ENCODE peak calls at places on chromosomes 4 and X, in seven cellular contexts. One of them, this sample, is unnamed. For H3K9me3, the result is how much of the 10 kb centered on the place peaks cover.

GRCh38 chrX:117936162-117936561 is 180.4 kb downstream of the KLHL13 start:
- DNase-seq in upper lobe of right lung: no peak
- DNase-seq in psoas muscle: no peak
- DNase-seq in vagina: no peak
- DNase-seq in esophagus muscularis mucosa: no peak
- DNase-seq in uterus: no peak
- DNase-seq in CD8-positive, alpha-beta T cell: no peak
- DNase-seq in this sample: no peak

GRCh38 chrX:22395372-22395771 is 122.7 kb downstream of the CBLL2 start:
- DNase-seq in upper lobe of right lung: no peak
- DNase-seq in psoas muscle: no peak
- DNase-seq in vagina: no peak
- DNase-seq in esophagus muscularis mucosa: no peak
- DNase-seq in uterus: no peak
- DNase-seq in CD8-positive, alpha-beta T cell: no peak
- DNase-seq in this sample: no peak

GRCh38 chrX:1385824-1386223 is 6.1 kb downstream of the SLC25A6 start:
- DNase-seq in upper lobe of right lung: peak
- DNase-seq in psoas muscle: no peak
- DNase-seq in vagina: no peak
- DNase-seq in esophagus muscularis mucosa: no peak
- DNase-seq in uterus: no peak
- DNase-seq in CD8-positive, alpha-beta T cell: no peak
- DNase-seq in this sample: no peak

GRCh38 chrX:19705196-19705769 is 182.1 kb downstream of the SH3KBP1 start:
- DNase-seq in upper lobe of right lung: no peak
- DNase-seq in psoas muscle: no peak
- DNase-seq in vagina: no peak
- DNase-seq in esophagus muscularis mucosa: no peak
- DNase-seq in uterus: no peak
- DNase-seq in CD8-positive, alpha-beta T cell: no peak
- DNase-seq in this sample: no peak

GRCh38 chr4:15955670-15956069 is 7.3 kb downstream of the FGFBP2 start:
- DNase-seq in upper lobe of right lung: no peak
- DNase-seq in psoas muscle: no peak
- DNase-seq in vagina: no peak
- DNase-seq in esophagus muscularis mucosa: no peak
- DNase-seq in uterus: no peak
- DNase-seq in CD8-positive, alpha-beta T cell: no peak
- DNase-seq in this sample: no peak

GRCh38 chrX:1601768-1602085 is 10.3 kb downstream of the AKAP17A start:
- DNase-seq in upper lobe of right lung: peak
- DNase-seq in psoas muscle: no peak
- DNase-seq in vagina: no peak
- DNase-seq in esophagus muscularis mucosa: no peak
- DNase-seq in uterus: no peak
- DNase-seq in CD8-positive, alpha-beta T cell: no peak
- DNase-seq in this sample: no peak

GRCh38 chr4:120052840-120053239 is 13.8 kb downstream of the MAD2L1 start:
- DNase-seq in upper lobe of right lung: no peak
- DNase-seq in psoas muscle: peak
- DNase-seq in vagina: no peak
- DNase-seq in esophagus muscularis mucosa: no peak
- DNase-seq in uterus: no peak
- DNase-seq in CD8-positive, alpha-beta T cell: no peak
- DNase-seq in this sample: no peak

GRCh38 chr4:5722328-5722727 is 11.3 kb downstream of the EVC start:
- DNase-seq in upper lobe of right lung: no peak
- DNase-seq in psoas muscle: no peak
- DNase-seq in vagina: no peak
- DNase-seq in esophagus muscularis mucosa: no peak
- DNase-seq in uterus: no peak
- DNase-seq in CD8-positive, alpha-beta T cell: no peak
- DNase-seq in this sample: no peak

GRCh38 chr4:177275999-177276398 is 33.7 kb upstream of the NEIL3 start:
- DNase-seq in upper lobe of right lung: no peak
- DNase-seq in psoas muscle: no peak
- DNase-seq in vagina: no peak
- DNase-seq in esophagus muscularis mucosa: no peak
- DNase-seq in uterus: no peak
- DNase-seq in CD8-positive, alpha-beta T cell: no peak
- DNase-seq in this sample: no peak

GRCh38 chr4:102429553-102429952 is 71.6 kb upstream of the NFKB1 start:
- DNase-seq in upper lobe of right lung: no peak
- DNase-seq in psoas muscle: no peak
- DNase-seq in vagina: no peak
- DNase-seq in esophagus muscularis mucosa: no peak
- DNase-seq in uterus: no peak
- DNase-seq in CD8-positive, alpha-beta T cell: no peak
- DNase-seq in this sample: no peak

GRCh38 chr4:179110356-179110755 is 1668.1 kb upstream of the AGA start:
- DNase-seq in upper lobe of right lung: no peak
- DNase-seq in psoas muscle: no peak
- DNase-seq in vagina: no peak
- DNase-seq in esophagus muscularis mucosa: no peak
- DNase-seq in uterus: no peak
- DNase-seq in CD8-positive, alpha-beta T cell: no peak
- DNase-seq in this sample: no peak

GRCh38 chrX:116417214-116417613 is 19.2 kb upstream of the SLC6A14 start:
- DNase-seq in upper lobe of right lung: no peak
- DNase-seq in psoas muscle: no peak
- DNase-seq in vagina: no peak
- DNase-seq in esophagus muscularis mucosa: no peak
- DNase-seq in uterus: no peak
- DNase-seq in CD8-positive, alpha-beta T cell: no peak
- DNase-seq in this sample: no peak

GRCh38 chrX:44062842-44063241 is 89.7 kb upstream of the NDP start:
- DNase-seq in upper lobe of right lung: no peak
- DNase-seq in psoas muscle: no peak
- DNase-seq in vagina: no peak
- DNase-seq in esophagus muscularis mucosa: no peak
- DNase-seq in uterus: no peak
- DNase-seq in CD8-positive, alpha-beta T cell: no peak
- DNase-seq in this sample: no peak

GRCh38 chr4:149279790-149280189 is 535.9 kb downstream of the IQCM start:
- DNase-seq in upper lobe of right lung: no peak
- DNase-seq in psoas muscle: no peak
- DNase-seq in vagina: no peak
- DNase-seq in esophagus muscularis mucosa: no peak
- DNase-seq in uterus: no peak
- DNase-seq in CD8-positive, alpha-beta T cell: no peak
- DNase-seq in this sample: no peak

GRCh38 chr4:146927710-146928109 is 18.0 kb downstream of the TTC29 start:
- DNase-seq in upper lobe of right lung: no peak
- DNase-seq in psoas muscle: no peak
- DNase-seq in vagina: no peak
- DNase-seq in esophagus muscularis mucosa: no peak
- DNase-seq in uterus: no peak
- DNase-seq in CD8-positive, alpha-beta T cell: no peak
- DNase-seq in this sample: no peak

GRCh38 chr4:96383349-96383748 is 543.5 kb downstream of the PDHA2 start:
- DNase-seq in upper lobe of right lung: no peak
- DNase-seq in psoas muscle: no peak
- DNase-seq in vagina: no peak
- DNase-seq in esophagus muscularis mucosa: no peak
- DNase-seq in uterus: no peak
- DNase-seq in CD8-positive, alpha-beta T cell: no peak
- DNase-seq in this sample: no peak

GRCh38 chr4:36414248-36414647 is 132.8 kb downstream of the DTHD1 start:
- DNase-seq in upper lobe of right lung: no peak
- DNase-seq in psoas muscle: no peak
- DNase-seq in vagina: no peak
- DNase-seq in esophagus muscularis mucosa: no peak
- DNase-seq in uterus: no peak
- DNase-seq in CD8-positive, alpha-beta T cell: no peak
- DNase-seq in this sample: no peak

GRCh38 chr4:166128452-166128851 is 255.4 kb downstream of the TLL1 start:
- DNase-seq in upper lobe of right lung: no peak
- DNase-seq in psoas muscle: no peak
- DNase-seq in vagina: no peak
- DNase-seq in esophagus muscularis mucosa: no peak
- DNase-seq in uterus: no peak
- DNase-seq in CD8-positive, alpha-beta T cell: no peak
- DNase-seq in this sample: no peak

GRCh38 chr4:62324215-62324614 is 1124.1 kb downstream of the ADGRL3 start:
- DNase-seq in upper lobe of right lung: no peak
- DNase-seq in psoas muscle: no peak
- DNase-seq in vagina: no peak
- DNase-seq in esophagus muscularis mucosa: no peak
- DNase-seq in uterus: no peak
- DNase-seq in CD8-positive, alpha-beta T cell: no peak
- DNase-seq in this sample: no peak

GRCh38 chrX:82591421-82591820 is 916.7 kb upstream of the POU3F4 start:
- DNase-seq in upper lobe of right lung: no peak
- DNase-seq in psoas muscle: no peak
- DNase-seq in vagina: no peak
- DNase-seq in esophagus muscularis mucosa: no peak
- DNase-seq in uterus: no peak
- DNase-seq in CD8-positive, alpha-beta T cell: no peak
- DNase-seq in this sample: no peak
- H3K9me3 ChIP-seq in upper lobe of right lung: under half
- H3K9me3 ChIP-seq in psoas muscle: under half
- H3K9me3 ChIP-seq in vagina: under half
- H3K9me3 ChIP-seq in esophagus muscularis mucosa: under half
- H3K9me3 ChIP-seq in uterus: under half
- H3K9me3 ChIP-seq in CD8-positive, alpha-beta T cell: under half
- H3K9me3 ChIP-seq in this sample: under half

GRCh38 chrX:45850775-45851433 is 650.2 kb upstream of the DIPK2B start:
- DNase-seq in upper lobe of right lung: peak
- DNase-seq in psoas muscle: peak
- DNase-seq in vagina: no peak
- DNase-seq in esophagus muscularis mucosa: no peak
- DNase-seq in uterus: peak
- DNase-seq in CD8-positive, alpha-beta T cell: peak
- DNase-seq in this sample: peak
- H3K27ac ChIP-seq in upper lobe of right lung: peak
- H3K27ac ChIP-seq in psoas muscle: no peak
- H3K27ac ChIP-seq in vagina: peak
- H3K27ac ChIP-seq in esophagus muscularis mucosa: peak
- H3K27ac ChIP-seq in uterus: peak
- H3K27ac ChIP-seq in CD8-positive, alpha-beta T cell: no peak
- H3K27ac ChIP-seq in this sample: no peak

DNA sequence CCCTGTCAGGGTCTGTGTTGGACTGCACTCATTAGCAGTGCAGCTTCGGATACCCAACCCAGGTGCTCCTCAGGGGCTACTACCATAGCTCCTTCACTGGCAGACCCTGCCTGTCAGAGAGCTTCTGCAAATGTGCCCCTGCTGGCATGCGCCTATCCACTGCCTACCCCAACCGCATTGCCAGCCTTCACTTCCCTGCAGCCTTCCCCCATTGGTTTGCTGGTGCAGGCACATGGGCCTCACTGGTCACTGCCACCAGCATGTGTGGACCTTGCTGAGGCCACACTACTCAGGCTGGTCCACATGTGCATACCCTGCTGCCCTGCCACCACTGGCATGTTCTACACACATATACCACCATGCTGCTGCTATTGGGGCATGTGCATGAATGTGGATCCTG is 72.5 kb upstream of the MAGEH1 start:
- DNase-seq in upper lobe of right lung: no peak
- DNase-seq in psoas muscle: no peak
- DNase-seq in vagina: no peak
- DNase-seq in esophagus muscularis mucosa: no peak
- DNase-seq in uterus: no peak
- DNase-seq in CD8-positive, alpha-beta T cell: no peak
- DNase-seq in this sample: no peak
- H3K9me3 ChIP-seq in upper lobe of right lung: under half
- H3K9me3 ChIP-seq in psoas muscle: under half
- H3K9me3 ChIP-seq in vagina: under half
- H3K9me3 ChIP-seq in esophagus muscularis mucosa: under half
- H3K9me3 ChIP-seq in uterus: under half
- H3K9me3 ChIP-seq in CD8-positive, alpha-beta T cell: under half
- H3K9me3 ChIP-seq in this sample: under half

DNA sequence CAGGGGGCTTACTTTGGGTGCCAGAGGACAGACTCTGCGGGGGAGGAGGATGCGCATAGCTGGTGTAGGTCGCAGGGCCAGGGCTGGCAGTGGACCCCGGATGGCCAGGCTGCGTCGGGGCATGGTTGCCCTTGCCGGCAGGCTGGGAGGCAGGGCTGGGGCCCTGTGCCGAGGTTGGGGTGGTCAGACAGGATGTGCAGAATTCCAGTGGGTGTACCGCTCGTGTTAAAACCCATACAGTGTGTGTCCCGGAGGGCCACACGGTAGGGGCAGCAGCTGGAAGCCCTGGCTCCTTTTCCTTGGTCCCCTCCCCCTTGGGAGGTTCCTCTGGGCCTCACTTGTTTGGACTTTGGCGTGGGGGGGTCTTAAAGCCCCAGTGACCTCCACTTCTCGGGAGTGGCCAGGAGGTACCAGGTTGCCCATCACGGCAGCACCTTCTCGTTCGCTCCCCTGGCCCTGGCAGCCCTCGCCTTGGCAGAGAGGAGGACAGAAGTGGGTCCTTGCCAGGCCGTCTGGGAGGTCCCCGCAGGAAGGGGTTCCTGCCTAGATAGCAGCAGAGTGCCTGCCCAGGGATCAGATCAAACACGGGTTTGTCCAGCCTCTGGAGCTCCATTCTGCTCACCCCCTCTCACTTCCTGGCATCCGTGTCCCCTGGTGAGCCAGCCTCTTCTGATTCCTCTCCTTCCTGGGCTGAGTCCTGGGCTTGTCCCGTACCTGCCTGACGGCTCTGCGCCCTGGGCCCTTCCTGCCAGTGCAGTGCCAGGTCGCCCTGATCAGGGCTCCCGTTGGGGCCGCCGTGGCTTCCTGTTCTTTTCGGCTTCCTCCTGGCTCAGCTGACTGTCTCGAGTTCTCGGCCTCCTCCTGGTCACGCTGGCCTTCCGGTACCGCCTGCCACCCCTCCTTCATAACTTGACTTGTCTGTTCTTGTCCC is 56.7 kb upstream of the HGFAC start:
- DNase-seq in upper lobe of right lung: peak
- DNase-seq in psoas muscle: no peak
- DNase-seq in vagina: no peak
- DNase-seq in esophagus muscularis mucosa: no peak
- DNase-seq in uterus: no peak
- DNase-seq in CD8-positive, alpha-beta T cell: no peak
- DNase-seq in this sample: no peak
- H3K27ac ChIP-seq in upper lobe of right lung: peak
- H3K27ac ChIP-seq in psoas muscle: no peak
- H3K27ac ChIP-seq in vagina: peak
- H3K27ac ChIP-seq in esophagus muscularis mucosa: peak
- H3K27ac ChIP-seq in uterus: peak
- H3K27ac ChIP-seq in CD8-positive, alpha-beta T cell: no peak
- H3K27ac ChIP-seq in this sample: no peak

GRCh38 chrX:42585842-42586621 is 191.9 kb downstream of the PPP1R2C start:
- DNase-seq in upper lobe of right lung: no peak
- DNase-seq in psoas muscle: no peak
- DNase-seq in vagina: no peak
- DNase-seq in esophagus muscularis mucosa: no peak
- DNase-seq in uterus: no peak
- DNase-seq in CD8-positive, alpha-beta T cell: no peak
- DNase-seq in this sample: no peak
- H3K9me3 ChIP-seq in upper lobe of right lung: under half
- H3K9me3 ChIP-seq in psoas muscle: under half
- H3K9me3 ChIP-seq in vagina: under half
- H3K9me3 ChIP-seq in esophagus muscularis mucosa: under half
- H3K9me3 ChIP-seq in uterus: under half
- H3K9me3 ChIP-seq in CD8-positive, alpha-beta T cell: under half
- H3K9me3 ChIP-seq in this sample: under half

This sample was measured in CD4-positive, alpha-beta T cell.